ENCODE peak calls at places on chromosome 1, in eight cellular contexts. D, W, E, C, I, A, N and L are unnamed samples.
A peak's percentile ranks its signal among the peaks of the same experiment; 100 is the strongest.

GRCh38 chr1:92910081-92910480 is 51.2 kb downstream of the DIPK1A start:
- DNase-seq in D (no peak), W (no peak), E (no peak), C (no peak), I (no peak), A (no peak), N (no peak), L (no peak)

GRCh38 chr1:174135200-174135599 is 24.1 kb upstream of the RABGAP1L start:
- DNase-seq in D (no peak), W (no peak), E (no peak), C (no peak), I (no peak), A (no peak), N (peak; percentile 10), L (no peak)

GRCh38 chr1:85027242-85027983 is 20.9 kb downstream of the MCOLN3 start:
- DNase-seq in D (no peak), W (no peak), E (peak; percentile 50), C (no peak), I (no peak), A (no peak), N (peak; percentile 43), L (no peak)

GRCh38 chr1:233487415-233487814 is 126.5 kb upstream of the KCNK1 start:
- DNase-seq in D (no peak), W (no peak), E (no peak), C (no peak), I (no peak), A (no peak), N (no peak), L (no peak)

GRCh38 chr1:33576821-33577599 is 104.6 kb downstream of the ZSCAN20 start:
- DNase-seq in D (no peak), W (no peak), E (no peak), C (no peak), I (no peak), A (no peak), N (no peak), L (no peak)

GRCh38 chr1:224623743-224624333 is 7.7 kb downstream of the CNIH3 start:
- DNase-seq in D (peak; percentile 30), W (no peak), E (peak; percentile 90), C (no peak), I (no peak), A (no peak), N (peak; percentile 91), L (no peak)

GRCh38 chr1:65952692-65953091 is 160.0 kb downstream of the PDE4B start:
- DNase-seq in D (no peak), W (no peak), E (peak; percentile 19), C (no peak), I (no peak), A (no peak), N (no peak), L (no peak)

GRCh38 chr1:72697410-72697809 is 415.1 kb upstream of the NEGR1 start:
- DNase-seq in D (no peak), W (no peak), E (no peak), C (no peak), I (no peak), A (no peak), N (no peak), L (no peak)

GRCh38 chr1:26782521-26783212 is 5.1 kb upstream of the PIGV start:
- DNase-seq in D (no peak), W (no peak), E (no peak), C (no peak), I (no peak), A (no peak), N (no peak), L (no peak)

GRCh38 chr1:154961207-154961496 is 430 bp downstream of the PYGO2 start:
- DNase-seq in D (peak; percentile 86), W (no peak), E (no peak), C (no peak), I (no peak), A (peak; percentile 79), N (no peak), L (no peak)

GRCh38 chr1:243313635-243314536 is 58.0 kb downstream of the SDCCAG8 start:
- DNase-seq in D (no peak), W (no peak), E (no peak), C (no peak), I (no peak), A (no peak), N (no peak), L (no peak)

GRCh38 chr1:35850051-35850450 is 33.0 kb upstream of the AGO1 start:
- DNase-seq in D (no peak), W (no peak), E (no peak), C (no peak), I (no peak), A (no peak), N (no peak), L (no peak)

DNA sequence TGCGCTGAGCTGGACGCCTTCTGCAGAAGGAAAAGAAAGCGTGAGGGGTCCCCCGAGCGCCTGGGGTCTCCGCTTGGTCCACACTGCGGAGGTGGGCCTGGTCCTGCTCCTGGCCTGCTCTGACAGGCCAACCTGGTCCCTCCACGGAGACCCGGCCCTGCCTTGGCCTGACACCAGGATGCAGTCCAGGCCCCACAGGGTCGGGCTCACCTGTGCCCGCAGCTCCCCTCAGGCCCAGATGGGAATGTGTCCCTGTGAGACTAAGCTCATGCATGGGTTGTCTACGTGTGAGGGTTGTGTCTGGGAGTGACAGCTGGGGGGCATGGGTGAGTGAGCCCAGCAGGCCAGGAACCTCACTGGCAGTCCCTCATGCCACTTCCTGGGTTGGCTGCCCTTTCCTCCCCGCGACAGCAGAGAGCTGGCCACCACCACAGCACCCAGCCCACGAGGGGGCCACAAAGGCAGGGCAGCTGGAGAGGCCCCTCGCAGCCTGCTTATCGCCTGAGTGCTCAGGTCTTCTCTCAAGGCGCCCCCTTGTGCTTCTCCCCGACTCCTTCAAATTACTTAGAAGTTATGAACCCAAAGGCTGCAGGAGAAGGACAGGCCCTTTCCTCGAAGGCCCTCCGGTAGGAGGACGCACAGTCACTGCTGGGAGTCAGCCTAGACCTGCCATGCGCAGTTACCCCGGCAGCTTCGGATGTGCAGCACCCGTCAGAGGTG is 41.1 kb downstream of the SLC45A1 start:
- DNase-seq in D (no peak), W (no peak), E (no peak), C (no peak), I (no peak), A (no peak), N (no peak), L (peak; percentile 65)
- TF ChIP-seq CTCF in D (no peak), W (no peak), E (no peak), C (no peak), I (no peak), A (no peak), N (no peak), L (no peak)

GRCh38 chr1:176119549-176119948 is 87.5 kb downstream of the COP1 start:
- DNase-seq in D (no peak), W (no peak), E (peak; percentile 24), C (no peak), I (no peak), A (no peak), N (peak; percentile 7), L (no peak)
- TF ChIP-seq CTCF in D (no peak), W (no peak), E (peak; percentile 37), C (no peak), I (peak; percentile 49), A (peak; percentile 58), N (no peak), L (peak; percentile 27)

DNA sequence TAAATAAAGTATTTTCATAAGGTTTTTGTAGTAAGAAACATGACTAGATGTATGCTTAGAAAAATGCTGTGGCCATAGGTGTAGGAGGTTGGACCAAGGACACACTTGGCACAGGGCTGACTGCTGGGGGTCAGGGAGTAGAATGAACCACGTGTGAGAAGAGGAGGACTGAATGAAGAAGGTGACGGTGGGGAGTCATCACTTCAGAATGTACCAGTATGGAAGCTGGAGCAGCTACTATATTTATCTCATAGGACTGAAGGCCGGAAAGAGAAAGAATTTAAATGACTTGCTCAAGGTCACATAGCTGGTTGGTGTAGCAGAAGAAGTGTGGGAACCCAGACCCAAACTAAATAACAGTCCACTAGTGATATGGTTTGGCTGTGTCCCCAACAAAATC is 79.8 kb upstream of the HAO2 start:
- DNase-seq in D (no peak), W (no peak), E (peak; percentile 30), C (no peak), I (no peak), A (no peak), N (peak; percentile 57), L (no peak)
- TF ChIP-seq CTCF in D (no peak), W (no peak), E (no peak), C (no peak), I (no peak), A (no peak), N (no peak), L (no peak)

GRCh38 chr1:182064611-182065010 is 3.1 kb upstream of the ZNF648 start:
- DNase-seq in D (no peak), W (no peak), E (no peak), C (no peak), I (no peak), A (no peak), N (no peak), L (no peak)

GRCh38 chr1:182065126-182065845 is 3.8 kb upstream of the ZNF648 start:
- DNase-seq in D (no peak), W (no peak), E (no peak), C (no peak), I (no peak), A (no peak), N (no peak), L (no peak)

GRCh38 chr1:182071924-182072323 is 10.4 kb upstream of the ZNF648 start:
- DNase-seq in D (no peak), W (no peak), E (no peak), C (no peak), I (no peak), A (no peak), N (no peak), L (no peak)

GRCh38 chr1:182066934-182067333 is 5.4 kb upstream of the ZNF648 start:
- DNase-seq in D (no peak), W (no peak), E (no peak), C (no peak), I (no peak), A (no peak), N (no peak), L (no peak)

GRCh38 chr1:182069028-182069466 is 7.5 kb upstream of the ZNF648 start:
- DNase-seq in D (peak; percentile 67), W (peak; percentile 74), E (peak; percentile 15), C (no peak), I (no peak), A (peak; percentile 91), N (peak; percentile 24), L (peak; percentile 80)
- TF ChIP-seq CTCF in D (peak; percentile 70), W (peak; percentile 68), E (peak; percentile 63), C (peak; percentile 81), I (peak; percentile 50), A (peak; percentile 78), N (peak; percentile 70), L (peak; percentile 82)

GRCh38 chr1:212797681-212798080 is 6.0 kb downstream of the TATDN3 start:
- DNase-seq in D (no peak), W (no peak), E (no peak), C (no peak), I (no peak), A (no peak), N (peak; percentile 23), L (no peak)

GRCh38 chr1:212792396-212792908 is 758 bp downstream of the TATDN3 start:
- DNase-seq in D (no peak), W (no peak), E (no peak), C (no peak), I (no peak), A (no peak), N (no peak), L (no peak)

GRCh38 chr1:212791261-212791675 is 309 bp downstream of the NSL1 start:
- DNase-seq in D (no peak), W (no peak), E (peak; percentile 81), C (no peak), I (peak; percentile 45), A (no peak), N (peak; percentile 88), L (no peak)

GRCh38 chr1:212794561-212795014 is 2.9 kb downstream of the TATDN3 start:
- DNase-seq in D (no peak), W (no peak), E (peak; percentile 50), C (no peak), I (no peak), A (no peak), N (no peak), L (no peak)

GRCh38 chr1:212791676-212792395 is at the start of the genes NSL1 and TATDN3:
- DNase-seq in D (peak; percentile 96), W (peak; percentile 91), E (peak; percentile 96), C (peak; percentile 93), I (peak; percentile 31), A (peak; percentile 93), N (peak; percentile 92), L (peak; percentile 98)
- TF ChIP-seq CTCF in D (no peak), W (no peak), E (no peak), C (no peak), I (no peak), A (no peak), N (no peak), L (no peak)